ENCODE peak calls at places on chromosome 16, in four cellular contexts. B, L, C and K are unnamed samples.
A peak's percentile ranks its signal among the peaks of the same experiment; 100 is the strongest.

GRCh38 chr16:73888840-73889577 is 407.6 kb upstream of the PSMD7 start:
- DNase-seq in B (no peak), L (no peak), C (no peak), K (no peak)

GRCh38 chr16:88335150-88335685 is 47.5 kb upstream of the ZNF469 start:
- DNase-seq in B (no peak), L (peak; percentile 31), C (no peak), K (no peak)

GRCh38 chr16:83470406-83470805 is 337.4 kb upstream of the HSBP1 start:
- DNase-seq in B (no peak), L (peak; percentile 67), C (no peak), K (no peak)

GRCh38 chr16:5024632-5025031 is 9.1 kb downstream of the NAGPA start:
- DNase-seq in B (no peak), L (peak; percentile 12), C (no peak), K (no peak)

GRCh38 chr16:48054881-48055601 is 100.8 kb downstream of the ABCC12 start:
- DNase-seq in B (peak; percentile 66), L (peak; percentile 79), C (peak; percentile 69), K (no peak)

GRCh38 chr16:83992624-83993023 is 24.6 kb downstream of the NECAB2 start:
- DNase-seq in B (no peak), L (peak; percentile 89), C (no peak), K (peak; percentile 52)

GRCh38 chr16:1413684-1414531 is 596 bp downstream of the UNKL start:
- DNase-seq in B (peak; percentile 81), L (peak; percentile 75), C (peak; percentile 69), K (peak; percentile 86)

GRCh38 chr16:11016524-11016988 is 72.2 kb downstream of the CLEC16A start:
- DNase-seq in B (no peak), L (peak; percentile 9), C (no peak), K (no peak)

GRCh38 chr16:30896890-30897730 is 696 bp downstream of the CTF1 start:
- DNase-seq in B (peak; percentile 87), L (peak; percentile 96), C (peak; percentile 85), K (peak; percentile 98)

GRCh38 chr16:55655709-55656694 is at the start of gene SLC6A2:
- DNase-seq in B (peak; percentile 20), L (peak; percentile 17), C (no peak), K (no peak)

GRCh38 chr16:88554711-88555264 is 15.4 kb upstream of the ZC3H18 start:
- DNase-seq in B (peak; percentile 19), L (no peak), C (no peak), K (no peak)

GRCh38 chr16:17354121-17354750 is 116.5 kb downstream of the XYLT1 start:
- DNase-seq in B (no peak), L (no peak), C (no peak), K (no peak)

GRCh38 chr16:11446566-11447119 is 101.4 kb downstream of the RMI2 start:
- DNase-seq in B (no peak), L (no peak), C (no peak), K (no peak)

GRCh38 chr16:27977966-27978365 is 85.5 kb downstream of the GSG1L start:
- DNase-seq in B (no peak), L (peak; percentile 16), C (no peak), K (no peak)

GRCh38 chr16:88561485-88562369 is 8.5 kb upstream of the ZC3H18 start:
- DNase-seq in B (peak; percentile 80), L (peak; percentile 77), C (peak; percentile 71), K (peak; percentile 76)

GRCh38 chr16:75957870-75958269 is 231.6 kb upstream of the CPHXL start:
- DNase-seq in B (no peak), L (no peak), C (no peak), K (no peak)

GRCh38 chr16:574021-574760 is 4.4 kb downstream of the PIGQ start:
- DNase-seq in B (no peak), L (no peak), C (no peak), K (no peak)

GRCh38 chr16:75196826-75197225 is 10.1 kb downstream of the CTRB2 start:
- DNase-seq in B (no peak), L (no peak), C (no peak), K (no peak)

GRCh38 chr16:9160551-9160911 is 69.1 kb downstream of the HAPSTR1 start:
- DNase-seq in B (no peak), L (no peak), C (no peak), K (no peak)

GRCh38 chr16:1151424-1152122 is 1.3 kb upstream of the CACNA1H start:
- DNase-seq in B (no peak), L (no peak), C (no peak), K (no peak)